ENCODE peak calls at places on chromosomes 6 and 20, in seven cellular contexts. A is MM.1S; C is lung; P is naive thymus-derived CD4-positive, alpha-beta T cell; N is psoas muscle; M is ovary; K is spleen. W is an unnamed sample.

GRCh38 chr6:111184827-111185567 is 97.7 kb downstream of the SLC16A10 start:
- DNase-seq in M (no peak), C (no peak), N (no peak), A (no peak), P (no peak), K (no peak), W (no peak)

GRCh38 chr20:50226093-50226974 is 35.7 kb downstream of the CEBPB start:
- DNase-seq in M (peak; percentile 80), A (no peak), P (no peak), K (no peak), N (no peak), C (peak; percentile 68), W (no peak)

GRCh38 chr6:126103993-126104392 is 117.7 kb downstream of the TRMT11 start:
- DNase-seq in A (no peak), M (no peak), N (no peak), K (no peak), C (no peak), P (no peak), W (no peak)

GRCh38 chr6:137709424-137710281 is 157.4 kb upstream of the TNFAIP3 start:
- DNase-seq in P (no peak), N (no peak), C (no peak), A (no peak), M (no peak), K (no peak), W (no peak)

GRCh38 chr6:113450061-113450465 is 407.1 kb upstream of the MARCKS start:
- DNase-seq in K (no peak), A (no peak), P (no peak), M (no peak), N (no peak), C (no peak), W (no peak)

GRCh38 chr6:149306967-149307366 is 10.5 kb upstream of the TAB2 start:
- DNase-seq in M (no peak), A (no peak), K (no peak), P (no peak), N (no peak), C (no peak), W (no peak)

GRCh38 chr6:117441824-117442264 is 16.1 kb upstream of the ROS1 start:
- DNase-seq in K (no peak), A (no peak), N (no peak), C (no peak), P (no peak), M (no peak), W (no peak)

GRCh38 chr6:81241717-81242116 is 510.8 kb downstream of the TENT5A start:
- DNase-seq in C (no peak), M (no peak), A (peak; percentile 22), P (no peak), N (no peak), K (no peak), W (peak; percentile 4)

GRCh38 chr6:30819287-30819917 is 64.9 kb upstream of the DDR1 start:
- DNase-seq in K (no peak), P (no peak), C (no peak), A (no peak), N (no peak), M (no peak), W (no peak)

GRCh38 chr20:7859371-7859802 is 80.9 kb downstream of the HAO1 start:
- DNase-seq in P (peak; percentile 7), N (no peak), M (no peak), A (peak; percentile 42), C (no peak), K (no peak), W (peak; percentile 15)

GRCh38 chr6:163756079-163756478 is 341.6 kb downstream of the QKI start:
- DNase-seq in A (peak; percentile 51), N (no peak), P (no peak), M (no peak), K (no peak), C (no peak), W (no peak)

GRCh38 chr6:31266721-31267360 is 5.1 kb downstream of the HLA-C start:
- DNase-seq in C (no peak), M (no peak), A (no peak), P (no peak), K (no peak), N (no peak), W (peak; percentile 20)

GRCh38 chr6:27501187-27501586 is 28.3 kb upstream of the ZNF184 start:
- DNase-seq in N (no peak), A (no peak), P (no peak), C (no peak), M (no peak), K (no peak), W (no peak)

GRCh38 chr20:31674895-31675827 is 37.4 kb downstream of the COX4I2 start:
- DNase-seq in C (peak; percentile 81), A (peak; percentile 60), P (peak; percentile 65), N (peak; percentile 78), M (no peak), K (peak; percentile 91), W (peak; percentile 78)

GRCh38 chr6:165659945-165660862 is 2.8 kb downstream of the PDE10A start:
- DNase-seq in P (no peak), N (no peak), C (no peak), K (no peak), A (no peak), M (peak; percentile 29), W (no peak)

GRCh38 chr6:165662671-165663282 is at the start of gene PDE10A:
- DNase-seq in A (no peak), N (no peak), K (no peak), C (no peak), P (no peak), M (peak; percentile 51), W (no peak)

GRCh38 chr6:165662041-165662491 is 975 bp downstream of the PDE10A start:
- DNase-seq in P (no peak), N (no peak), K (no peak), C (no peak), M (peak; percentile 34), A (no peak), W (no peak)

GRCh38 chr6:165661416-165662001 is 1.5 kb downstream of the PDE10A start:
- DNase-seq in C (no peak), A (no peak), N (no peak), P (no peak), K (no peak), M (no peak), W (no peak)

GRCh38 chr6:165660881-165661415 is 2.1 kb downstream of the PDE10A start:
- DNase-seq in N (no peak), C (no peak), A (no peak), K (no peak), P (no peak), M (no peak), W (no peak)
- H3K4me3 ChIP-seq in N (peak overlapping the region; percentile 71), C (peak overlapping the region; percentile 53), A (no peak overlapping the region), K (peak overlapping the region; percentile 52), P (no peak overlapping the region), M (peak overlapping the region; percentile 51), W (no peak overlapping the region)

GRCh38 chr6:75207211-75207984 is 1.5 kb upstream of the COL12A1 start:
- DNase-seq in M (peak; percentile 36), N (peak; percentile 58), P (no peak), K (peak; percentile 74), C (no peak), A (no peak), W (no peak)

GRCh38 chr6:75204959-75205775 is 686 bp downstream of the COL12A1 start:
- DNase-seq in A (peak; percentile 39), K (peak; percentile 72), M (peak; percentile 77), P (no peak), C (peak; percentile 63), N (peak; percentile 65), W (no peak)

GRCh38 chr6:75204222-75204958 is 1.5 kb downstream of the COL12A1 start:
- DNase-seq in N (peak; percentile 80), M (peak; percentile 90), K (peak; percentile 65), A (peak; percentile 63), P (no peak), C (peak; percentile 63), W (peak; percentile 54)

GRCh38 chr6:75206338-75207210 is 721 bp upstream of the COL12A1 start:
- DNase-seq in K (peak; percentile 64), C (no peak), N (no peak), P (no peak), A (no peak), M (peak; percentile 60), W (no peak)

DNA sequence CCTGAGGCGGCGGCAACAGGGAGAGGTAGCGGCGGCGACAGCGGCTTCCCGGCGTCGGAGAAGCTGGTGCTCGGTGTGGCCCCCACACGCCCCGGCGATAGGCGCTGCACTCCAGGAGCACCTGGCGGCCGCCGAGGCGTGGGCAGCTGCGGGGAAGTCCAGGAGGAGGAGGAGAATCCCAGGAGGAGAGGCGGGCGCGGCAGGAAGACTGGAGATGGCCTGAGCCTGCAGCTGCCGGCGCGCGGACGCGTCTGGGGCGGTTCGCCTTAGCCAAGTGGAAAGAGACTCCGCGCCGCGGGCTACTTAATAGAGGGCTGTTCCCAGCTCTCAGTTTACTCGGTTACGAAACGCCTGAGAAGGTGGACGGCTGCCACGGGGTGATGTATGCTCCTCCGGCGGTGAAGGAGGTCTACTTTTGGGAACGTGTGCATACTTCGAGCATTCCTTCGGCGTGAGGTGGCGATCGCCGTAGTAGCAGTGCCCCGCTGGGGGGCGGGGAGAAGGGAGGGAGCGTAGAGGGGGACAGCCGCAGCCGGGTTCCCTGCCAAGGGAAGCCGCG is at the start of gene COL12A1:
- DNase-seq in A (no peak), P (no peak), C (peak; percentile 94), K (peak; percentile 81), M (peak; percentile 96), N (peak; percentile 97), W (no peak)
- H3K27me3 ChIP-seq in A (peaks cover 29% of the 10 kb centered on the region), P (peaks cover 34% of the 10 kb centered on the region), C (no peaks in the 10 kb centered on the region), K (peaks cover 10% of the 10 kb centered on the region), M (no peaks in the 10 kb centered on the region), N (no peaks in the 10 kb centered on the region), W (peaks cover 12% of the 10 kb centered on the region)

GRCh38 chr6:18328549-18328922 is 58.6 kb upstream of the RNF144B start:
- DNase-seq in M (no peak), P (no peak), A (no peak), N (no peak), K (no peak), C (no peak), W (no peak)
- H3K4me3 ChIP-seq in M (no peak overlapping the region), P (no peak overlapping the region), A (no peak overlapping the region), N (no peak overlapping the region), K (no peak overlapping the region), C (no peak overlapping the region), W (no peak overlapping the region)

GRCh38 chr6:106087548-106088325 is 1.6 kb downstream of the PRDM1 start:
- DNase-seq in N (no peak), P (no peak), A (peak; percentile 21), M (no peak), K (no peak), C (no peak), W (no peak)

GRCh38 chr6:106085984-106086832 is at the start of gene PRDM1:
- DNase-seq in C (peak; percentile 90), A (peak; percentile 97), M (peak; percentile 73), P (peak; percentile 53), N (peak; percentile 86), K (peak; percentile 98), W (peak; percentile 88)

GRCh38 chr6:106085687-106085983 is 501 bp upstream of the PRDM1 start:
- DNase-seq in K (no peak), C (no peak), M (no peak), N (no peak), A (no peak), P (no peak), W (no peak)

GRCh38 chr6:106092279-106092678 is 6.1 kb downstream of the PRDM1 start:
- DNase-seq in A (peak; percentile 48), N (no peak), P (no peak), C (no peak), M (no peak), K (no peak), W (no peak)

DNA sequence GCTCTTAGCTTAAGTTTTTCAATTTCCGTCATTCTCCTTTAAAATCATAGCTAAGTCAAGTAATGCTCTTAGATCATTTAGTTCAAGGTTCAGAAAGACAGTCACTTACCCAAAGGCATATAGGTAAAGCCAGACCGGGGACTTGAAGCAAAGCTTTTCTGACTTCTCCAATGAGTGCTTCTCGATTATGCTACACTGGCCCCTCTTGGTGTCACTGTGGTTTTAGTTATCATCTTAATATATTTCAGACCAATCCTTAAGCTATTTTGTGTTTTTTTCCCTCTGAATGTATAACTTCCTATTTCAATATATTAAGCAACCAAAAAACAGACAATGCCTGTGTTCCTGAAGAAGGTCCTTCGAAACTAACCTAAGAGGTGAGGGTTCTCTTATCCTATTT is 3.8 kb downstream of the PRDM1 start:
- DNase-seq in N (no peak), K (no peak), C (no peak), M (no peak), P (no peak), A (peak; percentile 66), W (peak; percentile 37)
- H3K27me3 ChIP-seq in N (no peaks in the 10 kb centered on the region), K (no peaks in the 10 kb centered on the region), C (no peaks in the 10 kb centered on the region), M (no peaks in the 10 kb centered on the region), P (peaks cover 14% of the 10 kb centered on the region), A (no peaks in the 10 kb centered on the region), W (no peaks in the 10 kb centered on the region)